ENCODE peak calls at places on chromosomes 1 and 21, in six cellular contexts. One of them, this sample, is unnamed. For H3K4me1, the result is how much of the 10 kb centered on the place peaks cover.

GRCh38 chr1:234962340-234962989 is 166.2 kb downstream of the TOMM20 start:
- DNase-seq in CD8-positive, alpha-beta memory T cell: no peak
- DNase-seq in gastrocnemius medialis: no peak
- DNase-seq in kidney: no peak
- DNase-seq in GM23338: no peak
- DNase-seq in IMR-90: peak
- DNase-seq in this sample: peak

GRCh38 chr1:110482662-110483307 is 31.8 kb downstream of the PROK1 start:
- DNase-seq in GM23338: peak
- DNase-seq in IMR-90: no peak
- DNase-seq in gastrocnemius medialis: no peak
- DNase-seq in CD8-positive, alpha-beta memory T cell: no peak
- DNase-seq in kidney: peak
- DNase-seq in this sample: no peak

GRCh38 chr1:10019561-10019960 is 13.2 kb upstream of the UBE4B start:
- DNase-seq in CD8-positive, alpha-beta memory T cell: no peak
- DNase-seq in gastrocnemius medialis: no peak
- DNase-seq in IMR-90: no peak
- DNase-seq in kidney: no peak
- DNase-seq in GM23338: no peak
- DNase-seq in this sample: no peak

GRCh38 chr1:108199781-108200626 is at the start of gene SLC25A24:
- DNase-seq in kidney: peak
- DNase-seq in IMR-90: peak
- DNase-seq in GM23338: peak
- DNase-seq in gastrocnemius medialis: peak
- DNase-seq in CD8-positive, alpha-beta memory T cell: peak
- DNase-seq in this sample: peak

GRCh38 chr21:36790616-36791015 is 91.7 kb downstream of the SIM2 start:
- DNase-seq in GM23338: no peak
- DNase-seq in gastrocnemius medialis: no peak
- DNase-seq in kidney: no peak
- DNase-seq in IMR-90: peak
- DNase-seq in CD8-positive, alpha-beta memory T cell: no peak
- DNase-seq in this sample: peak

GRCh38 chr1:869499-870244 is 54.1 kb upstream of the SAMD11 start:
- DNase-seq in gastrocnemius medialis: peak
- DNase-seq in IMR-90: peak
- DNase-seq in kidney: peak
- DNase-seq in CD8-positive, alpha-beta memory T cell: peak
- DNase-seq in GM23338: peak
- DNase-seq in this sample: no peak

GRCh38 chr1:208235983-208236761 is 8.0 kb downstream of the PLXNA2 start:
- DNase-seq in GM23338: no peak
- DNase-seq in CD8-positive, alpha-beta memory T cell: no peak
- DNase-seq in gastrocnemius medialis: peak
- DNase-seq in kidney: no peak
- DNase-seq in IMR-90: peak
- DNase-seq in this sample: peak

GRCh38 chr1:201999625-202000238 is 10.7 kb upstream of the ELF3 start:
- DNase-seq in gastrocnemius medialis: no peak
- DNase-seq in kidney: no peak
- DNase-seq in IMR-90: peak
- DNase-seq in CD8-positive, alpha-beta memory T cell: no peak
- DNase-seq in GM23338: peak
- DNase-seq in this sample: no peak

GRCh38 chr1:2192031-2192995 is 2.3 kb downstream of the FAAP20 start:
- DNase-seq in kidney: peak
- DNase-seq in GM23338: no peak
- DNase-seq in IMR-90: peak
- DNase-seq in gastrocnemius medialis: no peak
- DNase-seq in CD8-positive, alpha-beta memory T cell: no peak
- DNase-seq in this sample: no peak

GRCh38 chr1:55559111-55559510 is 343.9 kb upstream of the USP24 start:
- DNase-seq in IMR-90: peak
- DNase-seq in GM23338: no peak
- DNase-seq in CD8-positive, alpha-beta memory T cell: no peak
- DNase-seq in kidney: no peak
- DNase-seq in gastrocnemius medialis: no peak
- DNase-seq in this sample: no peak

GRCh38 chr1:165047985-165048384 is 308.5 kb downstream of the LMX1A start:
- DNase-seq in kidney: no peak
- DNase-seq in GM23338: peak
- DNase-seq in gastrocnemius medialis: no peak
- DNase-seq in CD8-positive, alpha-beta memory T cell: no peak
- DNase-seq in IMR-90: no peak
- DNase-seq in this sample: no peak

GRCh38 chr1:172670316-172670715 is 11.4 kb downstream of the FASLG start:
- DNase-seq in kidney: no peak
- DNase-seq in GM23338: no peak
- DNase-seq in gastrocnemius medialis: no peak
- DNase-seq in IMR-90: no peak
- DNase-seq in CD8-positive, alpha-beta memory T cell: no peak
- DNase-seq in this sample: no peak

GRCh38 chr1:190154744-190155143 is 322.9 kb downstream of the BRINP3 start:
- DNase-seq in IMR-90: no peak
- DNase-seq in CD8-positive, alpha-beta memory T cell: no peak
- DNase-seq in gastrocnemius medialis: no peak
- DNase-seq in GM23338: no peak
- DNase-seq in kidney: no peak
- DNase-seq in this sample: no peak

GRCh38 chr1:36142121-36142520 is 7.2 kb downstream of the TRAPPC3 start:
- DNase-seq in GM23338: no peak
- DNase-seq in CD8-positive, alpha-beta memory T cell: no peak
- DNase-seq in IMR-90: no peak
- DNase-seq in gastrocnemius medialis: no peak
- DNase-seq in kidney: no peak
- DNase-seq in this sample: no peak

GRCh38 chr1:182520746-182521145 is 68.3 kb downstream of the RNASEL start:
- DNase-seq in IMR-90: peak
- DNase-seq in CD8-positive, alpha-beta memory T cell: no peak
- DNase-seq in gastrocnemius medialis: no peak
- DNase-seq in kidney: no peak
- DNase-seq in GM23338: no peak
- DNase-seq in this sample: no peak

GRCh38 chr1:231310391-231310934 is 27.2 kb downstream of the EXOC8 start:
- DNase-seq in IMR-90: no peak
- DNase-seq in CD8-positive, alpha-beta memory T cell: no peak
- DNase-seq in GM23338: no peak
- DNase-seq in kidney: no peak
- DNase-seq in gastrocnemius medialis: no peak
- DNase-seq in this sample: no peak

GRCh38 chr1:234610061-234610581 is at the start of gene IRF2BP2:
- DNase-seq in CD8-positive, alpha-beta memory T cell: peak
- DNase-seq in IMR-90: peak
- DNase-seq in GM23338: peak
- DNase-seq in gastrocnemius medialis: peak
- DNase-seq in kidney: peak
- DNase-seq in this sample: peak

GRCh38 chr1:236143104-236143948 is 987 bp downstream of the GPR137B start:
- DNase-seq in GM23338: peak
- DNase-seq in IMR-90: peak
- DNase-seq in CD8-positive, alpha-beta memory T cell: no peak
- DNase-seq in kidney: no peak
- DNase-seq in gastrocnemius medialis: no peak
- DNase-seq in this sample: no peak

GRCh38 chr1:116481934-116482333 is 88.9 kb downstream of the CD58 start:
- DNase-seq in kidney: no peak
- DNase-seq in gastrocnemius medialis: no peak
- DNase-seq in GM23338: no peak
- DNase-seq in IMR-90: no peak
- DNase-seq in CD8-positive, alpha-beta memory T cell: no peak
- DNase-seq in this sample: no peak

GRCh38 chr1:183194527-183195145 is 8.6 kb downstream of the LAMC2 start:
- DNase-seq in kidney: no peak
- DNase-seq in CD8-positive, alpha-beta memory T cell: no peak
- DNase-seq in IMR-90: no peak
- DNase-seq in gastrocnemius medialis: no peak
- DNase-seq in GM23338: peak
- DNase-seq in this sample: no peak

GRCh38 chr1:41888756-41889155 is 30.0 kb downstream of the HIVEP3 start:
- DNase-seq in kidney: no peak
- DNase-seq in gastrocnemius medialis: no peak
- DNase-seq in IMR-90: no peak
- DNase-seq in GM23338: no peak
- DNase-seq in CD8-positive, alpha-beta memory T cell: no peak
- DNase-seq in this sample: no peak

GRCh38 chr1:219383273-219383672 is 209.6 kb downstream of the LYPLAL1 start:
- DNase-seq in CD8-positive, alpha-beta memory T cell: no peak
- DNase-seq in gastrocnemius medialis: no peak
- DNase-seq in kidney: no peak
- DNase-seq in GM23338: no peak
- DNase-seq in IMR-90: no peak
- DNase-seq in this sample: no peak

GRCh38 chr21:32048353-32048752 is 175.5 kb downstream of the HUNK start:
- DNase-seq in kidney: no peak
- DNase-seq in gastrocnemius medialis: no peak
- DNase-seq in CD8-positive, alpha-beta memory T cell: no peak
- DNase-seq in IMR-90: no peak
- DNase-seq in GM23338: peak
- DNase-seq in this sample: no peak

GRCh38 chr1:225998560-225999226 is 450 bp downstream of the SDE2 start:
- DNase-seq in gastrocnemius medialis: no peak
- DNase-seq in CD8-positive, alpha-beta memory T cell: no peak
- DNase-seq in IMR-90: peak
- DNase-seq in kidney: no peak
- DNase-seq in GM23338: no peak
- DNase-seq in this sample: no peak

GRCh38 chr1:219703240-219703639 is 90.3 kb upstream of the ZC3H11B start:
- DNase-seq in GM23338: peak
- DNase-seq in CD8-positive, alpha-beta memory T cell: no peak
- DNase-seq in gastrocnemius medialis: no peak
- DNase-seq in IMR-90: no peak
- DNase-seq in kidney: no peak
- DNase-seq in this sample: no peak

GRCh38 chr1:56940039-56940438 is 25.8 kb downstream of the C8B start:
- DNase-seq in CD8-positive, alpha-beta memory T cell: no peak
- DNase-seq in gastrocnemius medialis: no peak
- DNase-seq in kidney: no peak
- DNase-seq in GM23338: no peak
- DNase-seq in IMR-90: no peak
- DNase-seq in this sample: no peak

GRCh38 chr1:85047472-85048295 is 616 bp downstream of the MCOLN3 start:
- DNase-seq in kidney: peak
- DNase-seq in CD8-positive, alpha-beta memory T cell: no peak
- DNase-seq in gastrocnemius medialis: no peak
- DNase-seq in IMR-90: no peak
- DNase-seq in GM23338: peak
- DNase-seq in this sample: no peak

GRCh38 chr1:156747737-156748669 is 3.5 kb downstream of the HDGF start:
- DNase-seq in gastrocnemius medialis: peak
- DNase-seq in kidney: no peak
- DNase-seq in GM23338: no peak
- DNase-seq in CD8-positive, alpha-beta memory T cell: no peak
- DNase-seq in IMR-90: no peak
- DNase-seq in this sample: no peak

GRCh38 chr1:168582690-168583325 is 6.4 kb downstream of the XCL1 start:
- DNase-seq in kidney: no peak
- DNase-seq in CD8-positive, alpha-beta memory T cell: no peak
- DNase-seq in IMR-90: peak
- DNase-seq in GM23338: no peak
- DNase-seq in gastrocnemius medialis: no peak
- DNase-seq in this sample: no peak

GRCh38 chr1:112509005-112509659 is 367 bp downstream of the WNT2B start:
- DNase-seq in kidney: peak
- DNase-seq in IMR-90: no peak
- DNase-seq in CD8-positive, alpha-beta memory T cell: no peak
- DNase-seq in gastrocnemius medialis: no peak
- DNase-seq in GM23338: peak
- DNase-seq in this sample: no peak

GRCh38 chr1:154935749-154936415 is 637 bp downstream of the PMVK start:
- DNase-seq in IMR-90: no peak
- DNase-seq in gastrocnemius medialis: no peak
- DNase-seq in kidney: peak
- DNase-seq in GM23338: no peak
- DNase-seq in CD8-positive, alpha-beta memory T cell: no peak
- DNase-seq in this sample: no peak

GRCh38 chr1:145987926-145988325 is 8.5 kb downstream of the TXNIP start:
- DNase-seq in GM23338: no peak
- DNase-seq in IMR-90: no peak
- DNase-seq in kidney: no peak
- DNase-seq in CD8-positive, alpha-beta memory T cell: no peak
- DNase-seq in gastrocnemius medialis: no peak
- DNase-seq in this sample: no peak
- H3K4me1 ChIP-seq in GM23338: under half
- H3K4me1 ChIP-seq in IMR-90: under half
- H3K4me1 ChIP-seq in kidney: under half
- H3K4me1 ChIP-seq in CD8-positive, alpha-beta memory T cell: half or more
- H3K4me1 ChIP-seq in gastrocnemius medialis: under half
- H3K4me1 ChIP-seq in this sample: half or more

GRCh38 chr1:47534040-47534328 is 96.1 kb downstream of the FOXD2 start:
- DNase-seq in CD8-positive, alpha-beta memory T cell: no peak
- DNase-seq in kidney: no peak
- DNase-seq in gastrocnemius medialis: no peak
- DNase-seq in GM23338: no peak
- DNase-seq in IMR-90: no peak
- DNase-seq in this sample: no peak

GRCh38 chr1:47534417-47534816 is 96.6 kb downstream of the FOXD2 start:
- DNase-seq in GM23338: no peak
- DNase-seq in gastrocnemius medialis: no peak
- DNase-seq in CD8-positive, alpha-beta memory T cell: no peak
- DNase-seq in kidney: no peak
- DNase-seq in IMR-90: no peak
- DNase-seq in this sample: no peak

GRCh38 chr1:47532831-47533175 is 95.0 kb downstream of the FOXD2 start:
- DNase-seq in IMR-90: no peak
- DNase-seq in gastrocnemius medialis: no peak
- DNase-seq in GM23338: peak
- DNase-seq in kidney: no peak
- DNase-seq in CD8-positive, alpha-beta memory T cell: no peak
- DNase-seq in this sample: no peak

GRCh38 chr1:47536646-47537118 is 98.8 kb downstream of the FOXD2 start:
- DNase-seq in IMR-90: no peak
- DNase-seq in CD8-positive, alpha-beta memory T cell: no peak
- DNase-seq in gastrocnemius medialis: no peak
- DNase-seq in kidney: no peak
- DNase-seq in GM23338: no peak
- DNase-seq in this sample: no peak

GRCh38 chr1:47533176-47534039 is 95.6 kb downstream of the FOXD2 start:
- DNase-seq in CD8-positive, alpha-beta memory T cell: no peak
- DNase-seq in kidney: peak
- DNase-seq in IMR-90: peak
- DNase-seq in GM23338: peak
- DNase-seq in gastrocnemius medialis: no peak
- DNase-seq in this sample: peak
- H3K27ac ChIP-seq in CD8-positive, alpha-beta memory T cell: no peak
- H3K27ac ChIP-seq in kidney: peak
- H3K27ac ChIP-seq in IMR-90: no peak
- H3K27ac ChIP-seq in GM23338: peak
- H3K27ac ChIP-seq in gastrocnemius medialis: no peak
- H3K27ac ChIP-seq in this sample: peak

GRCh38 chr1:19664453-19665043 is at the start of gene HTR6:
- DNase-seq in gastrocnemius medialis: no peak
- DNase-seq in kidney: no peak
- DNase-seq in CD8-positive, alpha-beta memory T cell: no peak
- DNase-seq in IMR-90: no peak
- DNase-seq in GM23338: no peak
- DNase-seq in this sample: no peak
- H3K4me3 ChIP-seq in gastrocnemius medialis: no peak
- H3K4me3 ChIP-seq in kidney: no peak
- H3K4me3 ChIP-seq in CD8-positive, alpha-beta memory T cell: peak
- H3K4me3 ChIP-seq in IMR-90: no peak
- H3K4me3 ChIP-seq in GM23338: peak
- H3K4me3 ChIP-seq in this sample: peak

GRCh38 chr1:118249641-118250040 is 64.6 kb upstream of the SPAG17 start:
- DNase-seq in GM23338: peak
- DNase-seq in CD8-positive, alpha-beta memory T cell: no peak
- DNase-seq in IMR-90: no peak
- DNase-seq in kidney: no peak
- DNase-seq in gastrocnemius medialis: no peak
- DNase-seq in this sample: no peak
- H3K4me1 ChIP-seq in GM23338: under half
- H3K4me1 ChIP-seq in CD8-positive, alpha-beta memory T cell: under half
- H3K4me1 ChIP-seq in IMR-90: under half
- H3K4me1 ChIP-seq in kidney: under half
- H3K4me1 ChIP-seq in gastrocnemius medialis: under half
- H3K4me1 ChIP-seq in this sample: under half